ENCODE peak calls at places on chromosomes 16 and 17, in five cellular contexts. One of them, this sample, is unnamed.

GRCh38 chr17:58324409-58325288 is 3.9 kb downstream of the TSPOAP1 start:
- DNase-seq in brain microvascular endothelial cell: no peak
- DNase-seq in SJSA1: no peak
- DNase-seq in epithelial cell of proximal tubule: no peak
- DNase-seq in A549: no peak
- DNase-seq in this sample: no peak

GRCh38 chr17:19573075-19573474 is 39.4 kb downstream of the SLC47A1 start:
- DNase-seq in epithelial cell of proximal tubule: no peak
- DNase-seq in A549: no peak
- DNase-seq in SJSA1: no peak
- DNase-seq in brain microvascular endothelial cell: no peak
- DNase-seq in this sample: no peak

GRCh38 chr16:27455700-27456099 is 53.7 kb downstream of the IL21R start:
- DNase-seq in brain microvascular endothelial cell: peak
- DNase-seq in epithelial cell of proximal tubule: no peak
- DNase-seq in A549: no peak
- DNase-seq in SJSA1: no peak
- DNase-seq in this sample: no peak

GRCh38 chr17:4072487-4073157 is 70.2 kb downstream of the ZZEF1 start:
- DNase-seq in epithelial cell of proximal tubule: no peak
- DNase-seq in SJSA1: peak
- DNase-seq in A549: no peak
- DNase-seq in brain microvascular endothelial cell: peak
- DNase-seq in this sample: no peak

GRCh38 chr17:63956296-63956920 is 16.3 kb downstream of the SCN4A start:
- DNase-seq in epithelial cell of proximal tubule: no peak
- DNase-seq in A549: no peak
- DNase-seq in brain microvascular endothelial cell: peak
- DNase-seq in SJSA1: no peak
- DNase-seq in this sample: no peak

GRCh38 chr17:72270530-72270929 is 149.7 kb downstream of the SOX9 start:
- DNase-seq in brain microvascular endothelial cell: peak
- DNase-seq in SJSA1: no peak
- DNase-seq in epithelial cell of proximal tubule: no peak
- DNase-seq in A549: no peak
- DNase-seq in this sample: no peak

GRCh38 chr16:83681421-83681820 is 126.4 kb upstream of the HSBP1 start:
- DNase-seq in brain microvascular endothelial cell: no peak
- DNase-seq in A549: no peak
- DNase-seq in SJSA1: no peak
- DNase-seq in epithelial cell of proximal tubule: no peak
- DNase-seq in this sample: no peak

GRCh38 chr17:67737145-67737544 is 19.4 kb downstream of the NOL11 start:
- DNase-seq in brain microvascular endothelial cell: no peak
- DNase-seq in SJSA1: no peak
- DNase-seq in A549: no peak
- DNase-seq in epithelial cell of proximal tubule: no peak
- DNase-seq in this sample: no peak

GRCh38 chr16:2160915-2161551 is 5.5 kb downstream of the TRAF7 start:
- DNase-seq in SJSA1: no peak
- DNase-seq in epithelial cell of proximal tubule: no peak
- DNase-seq in brain microvascular endothelial cell: peak
- DNase-seq in A549: no peak
- DNase-seq in this sample: no peak

GRCh38 chr17:77842906-77843249 is 115.6 kb upstream of the TNRC6C start:
- DNase-seq in epithelial cell of proximal tubule: no peak
- DNase-seq in SJSA1: no peak
- DNase-seq in A549: no peak
- DNase-seq in brain microvascular endothelial cell: no peak
- DNase-seq in this sample: no peak

GRCh38 chr16:77117687-77118086 is 73.3 kb upstream of the MON1B start:
- DNase-seq in brain microvascular endothelial cell: no peak
- DNase-seq in epithelial cell of proximal tubule: no peak
- DNase-seq in A549: no peak
- DNase-seq in SJSA1: no peak
- DNase-seq in this sample: no peak

GRCh38 chr17:31269597-31269996 is 27.4 kb downstream of the OMG start:
- DNase-seq in brain microvascular endothelial cell: peak
- DNase-seq in A549: peak
- DNase-seq in epithelial cell of proximal tubule: peak
- DNase-seq in SJSA1: peak
- DNase-seq in this sample: no peak

GRCh38 chr16:75550211-75550662 is 5.8 kb downstream of the TMEM231 start:
- DNase-seq in SJSA1: peak
- DNase-seq in brain microvascular endothelial cell: peak
- DNase-seq in A549: peak
- DNase-seq in epithelial cell of proximal tubule: no peak
- DNase-seq in this sample: peak

GRCh38 chr17:60971515-60972369 is 294.1 kb downstream of the BCAS3 start:
- DNase-seq in brain microvascular endothelial cell: peak
- DNase-seq in epithelial cell of proximal tubule: peak
- DNase-seq in SJSA1: peak
- DNase-seq in A549: peak
- DNase-seq in this sample: peak

GRCh38 chr16:58280146-58280845 is 14.5 kb downstream of the PRSS54 start:
- DNase-seq in brain microvascular endothelial cell: no peak
- DNase-seq in epithelial cell of proximal tubule: no peak
- DNase-seq in A549: no peak
- DNase-seq in SJSA1: no peak
- DNase-seq in this sample: no peak

GRCh38 chr16:61500851-61501250 is 535.4 kb downstream of the CDH8 start:
- DNase-seq in A549: no peak
- DNase-seq in brain microvascular endothelial cell: peak
- DNase-seq in SJSA1: no peak
- DNase-seq in epithelial cell of proximal tubule: no peak
- DNase-seq in this sample: no peak

GRCh38 chr16:75087040-75087979 is 29.3 kb downstream of the LDHD start:
- DNase-seq in brain microvascular endothelial cell: no peak
- DNase-seq in A549: no peak
- DNase-seq in epithelial cell of proximal tubule: no peak
- DNase-seq in SJSA1: no peak
- DNase-seq in this sample: no peak

This sample was measured in AML-193.